ENCODE peak calls at places on chromosomes 13 and 19, in nine cellular contexts. W, E, Y, J, U, C, V, G and Q are unnamed samples.

GRCh38 chr13:27304099-27304498 is 33.5 kb downstream of the RASL11A start:
- DNase-seq in W (no peak), J (no peak), G (no peak), Y (no peak), U (no peak), E (no peak), V (no peak), C (no peak), Q (no peak)

GRCh38 chr19:14081797-14082674 is 3.5 kb downstream of the C19orf67 start:
- DNase-seq in Y (peak; percentile 82), J (no peak), C (no peak), E (no peak), U (no peak), G (no peak), V (no peak), W (peak; percentile 23), Q (no peak)

GRCh38 chr13:78806457-78806856 is 147.5 kb upstream of the OBI1 start:
- DNase-seq in G (no peak), W (no peak), Y (no peak), U (no peak), V (no peak), E (peak; percentile 50), C (no peak), J (no peak), Q (no peak)

GRCh38 chr13:41398494-41399190 is 58.7 kb upstream of the RGCC start:
- DNase-seq in E (no peak), C (no peak), V (no peak), Y (no peak), G (no peak), J (no peak), W (no peak), U (no peak), Q (no peak)

GRCh38 chr19:947707-948533 is 22.1 kb downstream of the ARID3A start:
- DNase-seq in J (no peak), W (no peak), U (no peak), V (no peak), Y (no peak), C (no peak), E (peak; percentile 96), G (no peak), Q (no peak)

GRCh38 chr19:3387645-3388589 is 21.5 kb downstream of the NFIC start:
- DNase-seq in V (no peak), J (no peak), C (no peak), U (no peak), Y (peak; percentile 29), E (no peak), W (no peak), G (peak; percentile 86), Q (peak; percentile 52)

GRCh38 chr19:43727593-43727853 is 11.6 kb downstream of the IRGC start:
- DNase-seq in W (no peak), E (no peak), J (no peak), G (no peak), Y (no peak), U (no peak), C (no peak), V (no peak), Q (no peak)

GRCh38 chr19:43534811-43535761 is 2.1 kb downstream of the ZNF575 start:
- DNase-seq in C (no peak), V (peak; percentile 14), W (no peak), Y (peak; percentile 33), E (peak; percentile 59), U (peak; percentile 68), J (no peak), G (peak; percentile 58), Q (peak; percentile 79)

GRCh38 chr13:40652588-40652940 is 13.9 kb downstream of the FOXO1 start:
- DNase-seq in Y (no peak), U (no peak), E (no peak), G (no peak), W (no peak), C (no peak), J (no peak), V (no peak), Q (no peak)

GRCh38 chr19:6718741-6719539 is 1.5 kb downstream of the C3 start:
- DNase-seq in V (no peak), W (no peak), E (peak; percentile 95), J (peak; percentile 79), U (no peak), Y (no peak), G (peak; percentile 50), C (no peak), Q (peak; percentile 9)

GRCh38 chr19:48999481-49000325 is 6.0 kb downstream of the RUVBL2 start:
- DNase-seq in E (peak; percentile 71), Y (peak; percentile 57), G (peak; percentile 11), V (no peak), C (peak; percentile 60), U (peak; percentile 75), W (peak; percentile 50), J (no peak), Q (peak; percentile 80)

GRCh38 chr19:47209323-47210179 is 21.4 kb downstream of the BBC3 start:
- DNase-seq in U (no peak), W (no peak), Y (no peak), G (no peak), V (no peak), E (peak; percentile 51), C (no peak), J (no peak), Q (no peak)

GRCh38 chr19:14141041-14141440 is 4.7 kb upstream of the ASF1B start:
- DNase-seq in C (no peak), E (no peak), W (no peak), Y (no peak), G (no peak), J (no peak), U (no peak), V (no peak), Q (no peak)

GRCh38 chr19:14031719-14032480 is at the start of gene IL27RA:
- DNase-seq in E (peak; percentile 87), Y (peak; percentile 13), U (peak; percentile 48), V (peak; percentile 50), W (peak; percentile 67), G (peak; percentile 33), C (peak; percentile 73), J (no peak), Q (peak; percentile 51)

GRCh38 chr19:6260912-6261636 is 18.7 kb downstream of the MLLT1 start:
- DNase-seq in Y (no peak), C (no peak), U (peak; percentile 41), W (no peak), J (no peak), G (no peak), E (peak; percentile 45), V (no peak), Q (no peak)

GRCh38 chr19:27971071-27971470 is 1241.9 kb downstream of the UQCRFS1 start:
- DNase-seq in G (no peak), Y (peak; percentile 29), W (no peak), U (no peak), C (no peak), V (no peak), E (no peak), J (no peak), Q (peak; percentile 32)

GRCh38 chr13:63305641-63306133 is 1890.0 kb upstream of the PCDH20 start:
- DNase-seq in E (no peak), Y (no peak), C (no peak), W (no peak), J (no peak), V (no peak), G (no peak), U (no peak), Q (no peak)

GRCh38 chr13:41541142-41541938 is 84.0 kb downstream of the RGCC start:
- DNase-seq in U (no peak), V (no peak), G (no peak), E (no peak), J (no peak), W (no peak), Y (no peak), C (no peak), Q (no peak)

GRCh38 chr13:28425796-28426195 is 69.1 kb downstream of the FLT1 start:
- DNase-seq in W (no peak), V (no peak), E (no peak), C (no peak), J (no peak), U (no peak), Y (no peak), G (no peak), Q (no peak)

GRCh38 chr19:13865578-13866462 is 11.1 kb upstream of the NANOS3 start:
- DNase-seq in U (no peak), E (no peak), J (no peak), W (no peak), Y (no peak), G (no peak), C (no peak), V (no peak), Q (peak; percentile 39)

GRCh38 chr19:54430306-54431254 is 15.3 kb downstream of the TTYH1 start:
- DNase-seq in J (peak; percentile 21), E (peak; percentile 58), U (peak; percentile 74), V (peak; percentile 52), Y (no peak), G (peak; percentile 53), C (no peak), W (peak; percentile 41), Q (peak; percentile 51)

GRCh38 chr13:104571161-104571889 is 1505.1 kb upstream of the SLC10A2 start:
- DNase-seq in V (peak; percentile 77), J (peak; percentile 79), C (no peak), U (peak; percentile 67), G (peak; percentile 83), Y (peak; percentile 89), W (no peak), E (peak; percentile 19), Q (peak; percentile 81)

GRCh38 chr19:17686027-17686511 is 2.1 kb downstream of the UNC13A start:
- DNase-seq in W (no peak), G (no peak), Y (no peak), J (no peak), V (no peak), C (no peak), E (no peak), U (no peak), Q (peak; percentile 42)

GRCh38 chr19:18763674-18764590 is 27.2 kb downstream of the COMP start:
- DNase-seq in E (no peak), Y (peak; percentile 95), V (peak; percentile 63), U (no peak), G (no peak), C (no peak), W (no peak), J (no peak), Q (peak; percentile 41)

GRCh38 chr13:27920677-27921420 is 1.0 kb downstream of the PDX1 start:
- DNase-seq in J (no peak), U (no peak), W (no peak), G (no peak), C (no peak), E (no peak), V (no peak), Y (no peak), Q (peak; percentile 25)

GRCh38 chr19:38229585-38230073 is 5.6 kb upstream of the DPF1 start:
- DNase-seq in U (peak; percentile 76), G (peak; percentile 92), W (peak; percentile 48), J (peak; percentile 85), V (peak; percentile 93), Y (peak; percentile 43), C (peak; percentile 32), E (peak; percentile 87), Q (peak; percentile 95)

GRCh38 chr13:27026396-27026795 is 145.2 kb downstream of the USP12 start:
- DNase-seq in U (no peak), E (no peak), C (no peak), V (no peak), G (no peak), W (no peak), Y (no peak), J (no peak), Q (no peak)

GRCh38 chr19:29665215-29665825 is at the start of gene PLEKHF1:
- DNase-seq in C (peak; percentile 74), J (peak; percentile 48), Y (peak; percentile 38), V (peak; percentile 68), E (peak; percentile 80), G (peak; percentile 80), W (peak; percentile 86), U (peak; percentile 83), Q (peak; percentile 92)

GRCh38 chr13:30466841-30467252 is 1.1 kb upstream of the HMGB1 start:
- DNase-seq in U (no peak), J (no peak), W (no peak), E (peak; percentile 78), C (no peak), G (no peak), V (peak; percentile 58), Y (no peak), Q (no peak)